ENCODE peak calls at places on chromosomes 11 and 22, in eight cellular contexts. Q is tibial nerve, H is stomach, V is heart left ventricle, I is esophagus muscularis mucosa, P is esophagus squamous epithelium, C is upper lobe of left lung, B is sigmoid colon. M is an unnamed sample.

GRCh38 chr22:46483353-46483752 is 54.1 kb downstream of the CELSR1 start:
- DNase-seq in Q (no peak), H (no peak), V (no peak), I (no peak), P (no peak), C (no peak), B (no peak), M (no peak)

GRCh38 chr11:15591112-15591537 is 476.4 kb downstream of the INSC start:
- DNase-seq in Q (no peak), H (no peak), V (no peak), I (no peak), P (no peak), C (no peak), B (no peak), M (no peak)

GRCh38 chr11:66338276-66339162 is 2.3 kb upstream of the RIN1 start:
- DNase-seq in Q (no peak), H (no peak), V (no peak), I (no peak), P (no peak), C (peak), B (peak), M (no peak)

GRCh38 chr22:20979243-20979809 is 2.8 kb upstream of the LZTR1 start:
- DNase-seq in Q (no peak), H (peak), V (peak), I (no peak), P (no peak), C (peak), B (peak), M (peak)

GRCh38 chr11:116427903-116428637 is 344.7 kb downstream of the BUD13 start:
- DNase-seq in Q (peak), H (no peak), V (no peak), I (no peak), P (no peak), C (no peak), B (no peak), M (no peak)

GRCh38 chr11:33642461-33643166 is 58.0 kb downstream of the C11orf91 start:
- DNase-seq in Q (no peak), H (no peak), V (no peak), I (no peak), P (no peak), C (no peak), B (no peak), M (no peak)

GRCh38 chr22:27094633-27095308 is 437.4 kb downstream of the MIAT start:
- DNase-seq in Q (no peak), H (no peak), V (no peak), I (no peak), P (no peak), C (peak), B (peak), M (no peak)

GRCh38 chr11:85953491-85954143 is 98.4 kb downstream of the CCDC83 start:
- DNase-seq in Q (no peak), H (no peak), V (no peak), I (no peak), P (no peak), C (no peak), B (no peak), M (no peak)

GRCh38 chr11:15159085-15159484 is 44.4 kb downstream of the INSC start:
- DNase-seq in Q (no peak), H (no peak), V (no peak), I (no peak), P (no peak), C (no peak), B (no peak), M (no peak)

GRCh38 chr22:46649176-46650077 is 29.2 kb downstream of the GRAMD4 start:
- DNase-seq in Q (no peak), H (peak), V (peak), I (no peak), P (no peak), C (peak), B (no peak), M (no peak)

GRCh38 chr22:46672731-46673130 is 52.5 kb downstream of the GRAMD4 start:
- DNase-seq in Q (no peak), H (no peak), V (no peak), I (no peak), P (no peak), C (peak), B (no peak), M (no peak)

GRCh38 chr11:93783767-93784151 is 323 bp upstream of the MED17 start:
- DNase-seq in Q (no peak), H (no peak), V (no peak), I (no peak), P (no peak), C (peak), B (no peak), M (no peak)

GRCh38 chr22:48254311-48254873 is 1491.9 kb downstream of the TBC1D22A start:
- DNase-seq in Q (no peak), H (no peak), V (no peak), I (no peak), P (no peak), C (no peak), B (no peak), M (no peak)

GRCh38 chr22:29727248-29727551 is 7.4 kb downstream of the CABP7 start:
- DNase-seq in Q (peak), H (peak), V (no peak), I (no peak), P (no peak), C (no peak), B (no peak), M (no peak)

GRCh38 chr22:45861259-45861658 is 115.7 kb downstream of the WNT7B start:
- DNase-seq in Q (no peak), H (no peak), V (no peak), I (peak), P (no peak), C (no peak), B (no peak), M (no peak)

GRCh38 chr11:16296243-16296642 is 60.1 kb downstream of the SOX6 start:
- DNase-seq in Q (no peak), H (no peak), V (no peak), I (no peak), P (no peak), C (no peak), B (no peak), M (no peak)

GRCh38 chr22:31020334-31020733 is 51.3 kb downstream of the TUG1 start:
- DNase-seq in Q (no peak), H (no peak), V (no peak), I (no peak), P (no peak), C (no peak), B (no peak), M (no peak)

GRCh38 chr11:81840375-81840774 is 893.3 kb downstream of the FAM181B start:
- DNase-seq in Q (no peak), H (no peak), V (no peak), I (no peak), P (no peak), C (no peak), B (no peak), M (no peak)

GRCh38 chr22:27495325-27495724 is 306.2 kb downstream of the MN1 start:
- DNase-seq in Q (no peak), H (no peak), V (no peak), I (no peak), P (no peak), C (no peak), B (no peak), M (no peak)

GRCh38 chr11:115338476-115338875 is 165.7 kb downstream of the CADM1 start:
- DNase-seq in Q (no peak), H (no peak), V (no peak), I (no peak), P (no peak), C (no peak), B (no peak), M (no peak)

GRCh38 chr11:22780914-22781593 is 48.5 kb downstream of the SVIP start:
- DNase-seq in Q (no peak), H (no peak), V (no peak), I (no peak), P (no peak), C (no peak), B (no peak), M (no peak)

GRCh38 chr22:45521178-45521577 is 18.5 kb downstream of the FBLN1 start:
- DNase-seq in Q (no peak), H (no peak), V (no peak), I (no peak), P (no peak), C (no peak), B (no peak), M (no peak)

GRCh38 chr11:87926250-87926970 is 248.8 kb downstream of the RAB38 start:
- DNase-seq in Q (no peak), H (no peak), V (no peak), I (no peak), P (no peak), C (no peak), B (no peak), M (no peak)

GRCh38 chr11:69486773-69487266 is 5.4 kb downstream of the LINC01488 start:
- DNase-seq in Q (no peak), H (no peak), V (no peak), I (no peak), P (no peak), C (peak), B (no peak), M (no peak)

GRCh38 chr22:26004477-26004876 is 164.8 kb upstream of the SEZ6L start:
- DNase-seq in Q (no peak), H (no peak), V (no peak), I (no peak), P (no peak), C (no peak), B (no peak), M (no peak)

GRCh38 chr11:76335827-76336226 is 45.1 kb downstream of the THAP12 start:
- DNase-seq in Q (no peak), H (no peak), V (no peak), I (no peak), P (no peak), C (no peak), B (no peak), M (no peak)

GRCh38 chr11:46747150-46747549 is 28.1 kb downstream of the F2 start:
- DNase-seq in Q (no peak), H (no peak), V (no peak), I (no peak), P (no peak), C (no peak), B (no peak), M (no peak)

GRCh38 chr11:33211588-33211987 is 45.6 kb upstream of the HIPK3 start:
- DNase-seq in Q (no peak), H (no peak), V (no peak), I (no peak), P (no peak), C (no peak), B (no peak), M (no peak)

GRCh38 chr11:129425214-129425613 is 49.6 kb downstream of the BARX2 start:
- DNase-seq in Q (no peak), H (no peak), V (no peak), I (no peak), P (no peak), C (no peak), B (no peak), M (no peak)

GRCh38 chr11:117930668-117931330 is 1.6 kb upstream of the TMPRSS13 start:
- DNase-seq in Q (no peak), H (no peak), V (no peak), I (no peak), P (no peak), C (no peak), B (no peak), M (no peak)

GRCh38 chr11:121589946-121590537 is 137.3 kb upstream of the SORL1-AS1 start:
- DNase-seq in Q (no peak), H (no peak), V (no peak), I (no peak), P (no peak), C (no peak), B (no peak), M (no peak)

GRCh38 chr11:121592708-121593107 is 139.9 kb upstream of the SORL1-AS1 start:
- DNase-seq in Q (no peak), H (no peak), V (no peak), I (no peak), P (no peak), C (no peak), B (no peak), M (no peak)

GRCh38 chr11:121588747-121589146 is 136.0 kb upstream of the SORL1-AS1 start:
- DNase-seq in Q (no peak), H (no peak), V (no peak), I (no peak), P (no peak), C (no peak), B (no peak), M (no peak)

GRCh38 chr11:121590772-121591404 is 138.1 kb upstream of the SORL1-AS1 start:
- DNase-seq in Q (no peak), H (no peak), V (no peak), I (no peak), P (no peak), C (no peak), B (no peak), M (no peak)

GRCh38 chr11:121591405-121592033 is 138.8 kb upstream of the SORL1-AS1 start:
- DNase-seq in Q (peak), H (peak), V (peak), I (no peak), P (no peak), C (no peak), B (peak), M (peak)
- TF ChIP-seq POLR2A in Q (no peak), H (no peak), V (no peak), I (no peak), P (no peak), C (no peak), B (no peak), M (no peak)

DNA sequence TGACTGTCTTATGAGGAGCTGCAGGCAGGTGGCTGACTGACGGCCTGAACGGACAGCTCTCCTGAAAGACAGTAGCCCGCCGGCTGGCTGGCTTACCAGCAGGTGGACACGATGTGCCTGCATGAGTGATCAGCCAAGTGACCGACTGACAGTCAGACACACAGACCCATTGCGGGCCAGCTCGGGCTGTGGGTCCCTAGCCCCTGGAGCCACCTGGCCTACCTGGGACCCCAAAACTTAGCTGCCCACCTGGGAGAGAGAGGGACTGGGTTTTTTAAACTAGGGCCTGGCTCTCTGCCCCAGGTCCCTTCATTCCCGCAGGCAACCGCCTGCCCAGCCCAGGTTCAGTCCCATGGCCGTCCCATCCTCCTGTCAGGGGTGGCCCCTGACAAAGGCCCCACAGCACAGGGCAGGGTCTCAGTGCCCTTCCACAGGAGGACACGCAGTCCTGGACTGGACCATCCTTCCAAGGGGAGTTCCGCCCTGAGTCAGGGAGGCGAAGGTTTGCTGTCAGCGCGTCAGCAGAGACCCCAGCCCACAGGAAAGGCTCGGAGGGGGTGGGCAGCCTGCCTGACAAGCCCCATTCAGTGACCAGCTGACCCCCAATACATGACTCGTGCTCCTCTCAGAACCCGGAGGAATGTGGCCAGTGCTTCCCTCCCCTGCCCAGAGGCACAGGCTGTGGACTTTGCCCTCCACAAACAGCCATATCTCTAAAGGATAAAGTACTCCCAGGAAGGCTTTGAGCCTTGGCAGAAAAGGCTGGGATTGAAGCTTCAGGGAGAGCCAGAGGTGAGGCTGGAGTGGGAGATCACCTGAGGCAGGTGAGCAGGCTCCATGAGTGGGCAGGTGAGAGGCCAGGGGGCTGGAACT is 8.4 kb downstream of the SLCO2B1 start:
- DNase-seq in Q (no peak), H (peak), V (no peak), I (no peak), P (no peak), C (peak), B (no peak), M (peak)
- TF ChIP-seq POLR2A in Q (no peak), H (no peak), V (no peak), I (no peak), P (no peak), C (no peak), B (no peak), M (no peak)

GRCh38 chr11:36214976-36215687 is 74.1 kb downstream of the COMMD9 start:
- DNase-seq in Q (no peak), H (no peak), V (no peak), I (no peak), P (no peak), C (no peak), B (no peak), M (no peak)

GRCh38 chr11:36219996-36220395 is 69.2 kb downstream of the COMMD9 start:
- DNase-seq in Q (no peak), H (no peak), V (no peak), I (no peak), P (no peak), C (no peak), B (no peak), M (no peak)

GRCh38 chr11:36216061-36216615 is 73.1 kb downstream of the COMMD9 start:
- DNase-seq in Q (no peak), H (no peak), V (no peak), I (no peak), P (no peak), C (no peak), B (no peak), M (no peak)

GRCh38 chr11:36215688-36216050 is 73.6 kb downstream of the COMMD9 start:
- DNase-seq in Q (no peak), H (no peak), V (no peak), I (no peak), P (no peak), C (no peak), B (no peak), M (no peak)

DNA sequence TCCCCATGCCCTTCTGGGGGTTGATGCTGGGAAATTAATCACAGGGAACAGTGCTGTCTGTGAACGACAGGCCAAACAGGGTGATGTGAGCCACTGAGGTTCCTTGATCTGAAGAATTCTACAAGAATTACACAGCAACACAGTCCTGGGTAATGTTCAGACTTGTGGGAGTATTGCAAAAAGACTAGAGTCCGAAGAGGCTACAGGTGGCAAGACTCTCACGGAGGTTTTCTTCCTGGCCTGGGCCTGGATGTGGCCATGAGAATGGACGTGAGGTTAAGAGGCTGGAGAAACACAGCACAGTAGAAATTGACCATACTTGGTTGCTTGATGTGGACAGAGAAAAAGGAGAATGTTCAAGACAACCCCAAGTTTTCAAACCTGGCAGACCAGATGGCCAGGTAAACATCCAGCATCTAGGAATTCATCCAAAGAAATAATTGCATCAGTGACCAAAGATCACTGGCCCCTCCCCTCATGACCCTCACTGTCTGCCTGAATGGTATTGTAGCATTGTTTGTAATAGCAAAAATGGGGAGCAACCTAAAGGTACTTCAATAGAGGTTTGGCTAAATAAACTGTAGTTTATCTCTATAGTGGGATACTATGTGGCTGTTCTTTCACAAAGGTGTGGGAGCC is 70.8 kb downstream of the COMMD9 start:
- DNase-seq in Q (no peak), H (no peak), V (no peak), I (no peak), P (no peak), C (no peak), B (no peak), M (no peak)
- TF ChIP-seq POLR2A in Q (no peak), H (no peak), V (no peak), I (no peak), P (no peak), C (no peak), B (no peak), M (no peak)

DNA sequence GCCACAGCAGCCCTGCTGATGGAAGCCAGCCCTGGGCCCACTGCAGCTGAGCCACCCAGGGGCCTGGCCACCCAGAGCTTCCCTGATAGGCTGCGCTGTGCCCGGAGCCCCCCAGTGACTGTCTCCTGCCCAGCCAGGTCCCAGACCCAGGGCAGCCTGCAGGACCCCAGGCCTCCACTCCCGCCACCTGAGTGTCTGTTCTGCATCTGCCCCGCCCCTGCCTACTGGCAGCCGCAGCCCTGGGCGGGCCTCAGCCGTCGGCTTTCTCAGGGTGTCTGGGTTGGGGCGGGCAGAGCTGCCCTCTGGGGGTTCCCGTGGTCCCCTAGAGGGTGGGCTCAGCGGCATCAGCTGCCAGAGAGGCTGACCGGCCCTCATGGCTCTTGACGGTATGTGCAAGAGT is 12.5 kb upstream of the PIM3 start:
- DNase-seq in Q (no peak), H (peak), V (no peak), I (no peak), P (no peak), C (peak), B (no peak), M (peak)
- TF ChIP-seq POLR2A in Q (no peak), H (no peak), V (no peak), I (no peak), P (peak), C (peak), B (no peak), M (no peak)

GRCh38 chr22:35230839-35231584 is 26.3 kb upstream of the HMGXB4 start:
- DNase-seq in Q (no peak), H (no peak), V (no peak), I (no peak), P (no peak), C (no peak), B (no peak), M (no peak)
- TF ChIP-seq POLR2A in Q (no peak), H (no peak), V (no peak), I (no peak), P (no peak), C (no peak), B (no peak), M (no peak)

GRCh38 chr11:9565822-9566560 is 7.5 kb upstream of the WEE1 start:
- DNase-seq in Q (peak), H (peak), V (peak), I (peak), P (no peak), C (no peak), B (peak), M (peak)
- TF ChIP-seq POLR2A in Q (no peak), H (peak), V (no peak), I (no peak), P (peak), C (no peak), B (no peak), M (no peak)

M was measured in body of pancreas.